ENCODE peak calls at places on chromosomes 13 and 19, in four cellular contexts. D is left ventricle myocardium inferior, E is thoracic aorta, J is body of pancreas. Y is an unnamed sample. For H3K9me3, the result is how much of the 10 kb centered on the place peaks cover.

GRCh38 chr19:35098413-35099049 is 17.1 kb upstream of the FXYD3 start:
- DNase-seq in D (peak), E (no peak), J (peak), Y (no peak)

GRCh38 chr19:21603431-21604153 is 98.2 kb downstream of the ZNF429 start:
- DNase-seq in D (no peak), E (no peak), J (no peak), Y (no peak)

GRCh38 chr19:42251572-42251990 is 3.3 kb downstream of the ERF start:
- DNase-seq in D (no peak), E (no peak), J (no peak), Y (no peak)

GRCh38 chr13:41802684-41803554 is 158.0 kb downstream of the VWA8 start:
- DNase-seq in D (no peak), E (no peak), J (no peak), Y (no peak)

GRCh38 chr13:75437582-75438318 is 44.2 kb downstream of the TBC1D4 start:
- DNase-seq in D (no peak), E (no peak), J (no peak), Y (no peak)

GRCh38 chr19:41563847-41564514 is 12.0 kb upstream of the CEACAM21 start:
- DNase-seq in D (no peak), E (no peak), J (no peak), Y (no peak)

GRCh38 chr13:45626731-45627374 is 11.3 kb upstream of the ERICH6B start:
- DNase-seq in D (no peak), E (no peak), J (no peak), Y (no peak)

GRCh38 chr13:78978381-78978998 is 319.5 kb upstream of the OBI1 start:
- DNase-seq in D (no peak), E (no peak), J (peak), Y (no peak)

GRCh38 chr19:38115264-38115802 is 108.7 kb downstream of the DPF1 start:
- DNase-seq in D (no peak), E (no peak), J (no peak), Y (no peak)

GRCh38 chr13:110444226-110444653 is 117.3 kb downstream of the RAB20 start:
- DNase-seq in D (peak), E (no peak), J (no peak), Y (no peak)

GRCh38 chr13:104315606-104316005 is 1249.4 kb upstream of the SLC10A2 start:
- DNase-seq in D (no peak), E (no peak), J (no peak), Y (no peak)

GRCh38 chr13:43981091-43981490 is 101.4 kb downstream of the LACC1 start:
- DNase-seq in D (no peak), E (no peak), J (no peak), Y (no peak)

GRCh38 chr13:113928701-113929627 is 44.9 kb downstream of the C13orf46 start:
- DNase-seq in D (peak), E (peak), J (peak), Y (peak)

GRCh38 chr19:13301627-13302334 is 151.6 kb downstream of the IER2 start:
- DNase-seq in D (no peak), E (no peak), J (no peak), Y (no peak)

GRCh38 chr19:50419022-50419579 is 363 bp downstream of the SPIB start:
- DNase-seq in D (no peak), E (no peak), J (no peak), Y (no peak)

GRCh38 chr19:50422397-50423278 is 3.9 kb downstream of the SPIB start:
- DNase-seq in D (no peak), E (no peak), J (no peak), Y (no peak)

GRCh38 chr19:50419580-50420035 is 870 bp downstream of the SPIB start:
- DNase-seq in D (no peak), E (no peak), J (no peak), Y (no peak)

GRCh38 chr19:50420127-50420526 is 1.4 kb downstream of the SPIB start:
- DNase-seq in D (no peak), E (no peak), J (no peak), Y (no peak)

DNA sequence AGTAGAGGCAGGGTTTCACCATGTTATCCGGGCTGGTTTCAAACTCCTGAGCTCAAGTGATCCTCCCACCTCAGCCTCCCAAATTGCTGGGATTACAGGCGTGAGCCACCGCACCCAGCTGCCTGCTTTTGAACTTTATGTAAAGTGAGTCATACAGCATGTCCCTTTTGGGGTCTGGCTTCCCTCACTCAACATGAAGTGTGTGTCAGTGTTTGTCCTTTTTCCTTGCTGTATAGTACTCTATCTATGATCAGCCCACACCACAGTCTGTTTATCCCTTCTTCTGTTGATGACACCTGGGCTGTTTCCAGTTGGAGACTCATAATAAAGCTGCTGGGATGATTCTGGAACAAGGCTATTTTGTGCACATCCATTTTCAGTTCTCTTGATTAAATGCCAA is 2.1 kb downstream of the SPIB start:
- DNase-seq in D (no peak), E (no peak), J (no peak), Y (no peak)
- H3K27ac ChIP-seq in D (no peak), E (no peak), J (no peak), Y (no peak)

DNA sequence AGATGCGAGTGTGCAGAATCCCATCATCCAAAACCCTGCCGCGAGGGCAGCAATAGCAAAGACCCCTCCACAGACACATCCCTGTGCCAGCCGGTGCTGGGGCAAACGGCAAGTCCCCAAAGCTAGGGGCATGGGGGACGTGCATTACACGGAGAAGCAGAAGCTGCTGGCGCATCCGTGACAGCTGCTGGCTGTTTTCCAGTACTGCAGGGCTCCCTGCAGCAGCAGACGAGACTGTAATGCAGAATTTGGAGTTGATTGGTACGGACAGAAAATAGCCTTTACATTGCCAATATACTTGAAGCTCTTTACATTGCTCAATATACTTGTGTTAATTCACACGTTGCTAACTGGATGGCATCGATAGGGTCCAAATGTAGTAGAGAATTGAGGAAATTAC is 77.2 kb upstream of the TMTC4 start:
- DNase-seq in D (no peak), E (no peak), J (no peak), Y (no peak)
- TF ChIP-seq CTCF in D (no peak), E (no peak), J (no peak), Y (no peak)

GRCh38 chr13:76783798-76784197 is 102.4 kb downstream of the KCTD12 start:
- DNase-seq in D (no peak), E (no peak), J (no peak), Y (no peak)
- H3K9me3 ChIP-seq in D (under half), E (under half), J (under half), Y (under half)

DNA sequence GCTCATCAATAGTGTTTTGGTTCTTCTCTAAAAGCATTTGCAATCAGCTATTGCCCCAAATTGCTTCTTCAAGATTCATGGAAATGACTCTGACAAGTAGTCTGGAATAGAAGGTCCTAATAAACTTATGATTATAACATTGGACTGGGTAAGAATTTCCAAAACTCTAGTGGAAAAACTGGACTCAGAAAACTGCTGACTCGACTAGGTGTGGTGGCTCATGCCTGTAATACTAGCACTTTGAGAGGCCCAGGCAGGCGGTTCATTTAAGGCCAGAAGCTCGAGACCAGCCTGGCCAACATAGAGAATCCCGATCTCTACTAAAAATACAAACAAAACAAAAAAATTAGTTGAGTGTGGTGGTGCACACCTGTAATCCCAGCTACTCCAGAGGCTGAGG is 15.5 kb upstream of the AKT2 start:
- DNase-seq in D (no peak), E (no peak), J (no peak), Y (no peak)
- H3K27ac ChIP-seq in D (no peak), E (no peak), J (no peak), Y (no peak)

DNA sequence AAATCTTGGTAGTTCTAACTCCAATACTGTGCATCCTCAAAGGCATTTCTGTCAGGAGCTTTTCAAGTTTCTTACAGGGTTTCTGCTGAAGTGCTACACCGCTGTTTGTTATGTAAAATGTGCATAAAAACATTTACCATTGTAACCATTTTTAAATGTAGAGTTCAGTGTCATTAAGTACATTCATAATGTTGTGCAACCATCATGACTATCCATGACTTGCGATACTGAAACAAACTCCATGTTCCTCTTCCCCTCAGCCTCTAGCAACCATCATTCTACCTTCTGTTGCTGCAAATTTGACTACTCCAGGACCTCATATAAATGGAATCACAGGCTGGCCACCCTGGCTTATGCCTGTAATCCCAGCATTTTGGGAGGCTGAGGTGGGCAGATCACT is 14.4 kb upstream of the SLC25A42 start:
- DNase-seq in D (no peak), E (no peak), J (no peak), Y (no peak)
- TF ChIP-seq CTCF in D (no peak), E (no peak), J (no peak), Y (no peak)

Y was measured in upper lobe of right lung.